ENCODE peak calls at places on chromosomes 11 and 22, in ten cellular contexts. N is HCT116, U is gastrocnemius medialis, E is heart left ventricle, G is HepG2, M is A549, W is body of pancreas, L is right lobe of liver, H is upper lobe of left lung, A is IMR-90. X is an unnamed sample.

GRCh38 chr11:21602734-21603133 is 590.2 kb upstream of the ANO5 start:
- ATAC-seq in N (no peak), U (no peak), E (peak), G (no peak), M (no peak), W (no peak), L (no peak), H (no peak), A (no peak), X (no peak)

GRCh38 chr11:33692013-33692504 is 8.6 kb downstream of the C11orf91 start:
- ATAC-seq in N (peak), U (peak), E (peak), G (no peak), M (peak), W (peak), L (peak), H (peak), A (peak), X (peak)

GRCh38 chr22:23256986-23257888 is 76.9 kb downstream of the BCR start:
- ATAC-seq in N (no peak), U (peak), E (peak), G (no peak), M (no peak), W (no peak), L (peak), H (peak), A (peak), X (peak)

GRCh38 chr11:96207459-96208449 is 135.2 kb downstream of the MAML2 start:
- ATAC-seq in N (peak), U (peak), E (no peak), G (peak), M (no peak), W (no peak), L (peak), H (peak), A (peak), X (no peak)

GRCh38 chr11:2382129-2382517 is 5.0 kb downstream of the CD81 start:
- ATAC-seq in N (no peak), U (no peak), E (no peak), G (no peak), M (no peak), W (no peak), L (no peak), H (no peak), A (no peak), X (no peak)

GRCh38 chr11:66044757-66045156 is 4.2 kb downstream of the GAL3ST3 start:
- ATAC-seq in N (no peak), U (no peak), E (no peak), G (no peak), M (peak), W (peak), L (no peak), H (no peak), A (no peak), X (no peak)

GRCh38 chr11:65133724-65134123 is 595 bp downstream of the SYVN1 start:
- ATAC-seq in N (no peak), U (no peak), E (no peak), G (no peak), M (peak), W (no peak), L (no peak), H (peak), A (no peak), X (no peak)

GRCh38 chr22:17460895-17461294 is 91.6 kb downstream of the CECR2 start:
- ATAC-seq in N (no peak), U (no peak), E (no peak), G (no peak), M (no peak), W (no peak), L (no peak), H (no peak), A (no peak), X (no peak)

GRCh38 chr11:78428773-78429172 is 11.2 kb upstream of the GAB2 start:
- ATAC-seq in N (no peak), U (no peak), E (no peak), G (no peak), M (no peak), W (no peak), L (no peak), H (no peak), A (no peak), X (no peak)

GRCh38 chr11:3947084-3947483 is 91.6 kb downstream of the STIM1 start:
- ATAC-seq in N (no peak), U (peak), E (peak), G (no peak), M (no peak), W (peak), L (peak), H (peak), A (peak), X (peak)

GRCh38 chr22:33568934-33569496 is 351.3 kb downstream of the LARGE1 start:
- ATAC-seq in N (no peak), U (no peak), E (peak), G (no peak), M (no peak), W (no peak), L (no peak), H (no peak), A (peak), X (no peak)

GRCh38 chr11:129239207-129239606 is 47.1 kb upstream of the ARHGAP32 start:
- ATAC-seq in N (no peak), U (no peak), E (no peak), G (no peak), M (no peak), W (no peak), L (no peak), H (no peak), A (no peak), X (no peak)

GRCh38 chr11:33525789-33526188 is 174.8 kb downstream of the C11orf91 start:
- ATAC-seq in N (peak), U (no peak), E (no peak), G (no peak), M (no peak), W (no peak), L (no peak), H (no peak), A (no peak), X (no peak)

GRCh38 chr11:72639475-72640375 is 34.5 kb downstream of the PDE2A start:
- ATAC-seq in N (no peak), U (peak), E (peak), G (no peak), M (no peak), W (peak), L (peak), H (no peak), A (no peak), X (peak)

GRCh38 chr11:18731427-18731826 is 5.4 kb upstream of the IGSF22 start:
- ATAC-seq in N (no peak), U (no peak), E (no peak), G (no peak), M (no peak), W (no peak), L (no peak), H (no peak), A (no peak), X (no peak)

GRCh38 chr11:49208006-49208721 is at the start of gene FOLH1:
- ATAC-seq in N (no peak), U (no peak), E (no peak), G (peak), M (peak), W (peak), L (peak), H (peak), A (no peak), X (peak)

GRCh38 chr11:12291313-12291712 is 86.1 kb upstream of the PARVA start:
- ATAC-seq in N (no peak), U (no peak), E (no peak), G (no peak), M (no peak), W (no peak), L (no peak), H (no peak), A (no peak), X (no peak)

GRCh38 chr11:43555811-43556210 is 124.7 kb upstream of the HSD17B12 start:
- ATAC-seq in N (no peak), U (no peak), E (no peak), G (no peak), M (peak), W (peak), L (peak), H (peak), A (no peak), X (peak)

GRCh38 chr22:19844423-19845368 is 10.0 kb downstream of the GNB1L start:
- ATAC-seq in N (no peak), U (peak), E (no peak), G (no peak), M (peak), W (peak), L (peak), H (peak), A (peak), X (peak)

GRCh38 chr11:123481647-123482046 is 51.6 kb downstream of the GRAMD1B start:
- ATAC-seq in N (no peak), U (no peak), E (no peak), G (no peak), M (no peak), W (no peak), L (no peak), H (no peak), A (no peak), X (no peak)

GRCh38 chr11:45294499-45294898 is 8.4 kb upstream of the SYT13 start:
- ATAC-seq in N (no peak), U (no peak), E (no peak), G (no peak), M (no peak), W (no peak), L (peak), H (no peak), A (no peak), X (no peak)
- TF ChIP-seq POLR2A in N (no peak), U (no peak), E (no peak), G (no peak), M (no peak), W (no peak), L (no peak), H (no peak), A (no peak), X (no peak)

GRCh38 chr11:126352934-126353801 is 2.3 kb upstream of the ST3GAL4 start:
- ATAC-seq in N (peak), U (no peak), E (no peak), G (no peak), M (peak), W (no peak), L (no peak), H (no peak), A (no peak), X (no peak)
- TF ChIP-seq POLR2A in N (no peak), U (no peak), E (no peak), G (no peak), M (no peak), W (no peak), L (no peak), H (no peak), A (no peak), X (no peak)

DNA sequence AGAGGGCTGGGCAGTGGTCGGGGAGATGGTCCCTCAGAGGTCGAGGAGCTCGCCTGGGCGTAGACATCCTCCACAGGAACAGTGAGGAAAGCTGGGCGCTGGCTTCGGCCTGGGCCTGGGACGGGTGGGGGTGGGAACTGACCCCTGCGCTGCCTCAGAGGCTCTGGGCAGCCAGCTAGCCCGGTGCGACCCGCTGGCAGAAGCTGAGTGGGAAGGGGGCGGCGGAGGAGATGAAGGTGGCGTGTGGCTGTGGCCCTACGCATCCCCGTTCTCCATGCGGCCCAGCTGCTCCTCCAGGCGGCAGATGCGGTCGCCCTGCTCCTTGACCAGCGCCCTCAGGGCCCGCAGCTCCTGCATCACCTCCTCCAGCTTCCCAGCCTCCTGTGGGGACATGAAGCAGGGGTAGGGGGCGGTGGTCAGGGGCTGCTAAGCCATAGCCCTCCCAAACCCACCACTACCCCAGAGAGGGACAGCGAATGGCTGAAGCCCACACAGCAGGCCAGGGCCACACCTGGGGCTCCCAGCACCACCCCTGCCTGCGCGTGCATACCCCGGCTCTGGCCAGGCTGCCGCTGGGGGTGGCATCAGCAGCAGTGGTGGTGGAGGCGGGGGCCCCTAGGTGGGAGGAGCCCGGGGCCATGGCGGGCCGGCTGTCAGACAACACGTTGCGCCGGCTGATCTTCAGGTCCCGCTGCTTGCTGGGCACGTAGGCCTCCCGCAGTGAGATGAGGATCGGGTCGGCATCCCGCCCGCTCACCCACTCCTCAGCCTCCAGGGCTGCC is 830 bp upstream of the PTPRCAP start:
- ATAC-seq in N (no peak), U (no peak), E (no peak), G (no peak), M (no peak), W (no peak), L (no peak), H (no peak), A (no peak), X (no peak)
- TF ChIP-seq POLR2A in N (no peak), U (no peak), E (no peak), G (no peak), M (no peak), W (no peak), L (no peak), H (peak), A (no peak), X (no peak)

GRCh38 chr22:44188986-44189630 is 8.4 kb downstream of the PARVG start:
- ATAC-seq in N (no peak), U (no peak), E (no peak), G (peak), M (no peak), W (no peak), L (no peak), H (no peak), A (no peak), X (no peak)
- TF ChIP-seq POLR2A in N (no peak), U (no peak), E (no peak), G (no peak), M (no peak), W (no peak), L (no peak), H (no peak), A (no peak), X (no peak)

GRCh38 chr22:38403806-38404205 is 51.2 kb downstream of the KCNJ4 start:
- ATAC-seq in N (no peak), U (no peak), E (no peak), G (no peak), M (no peak), W (no peak), L (no peak), H (no peak), A (no peak), X (no peak)

GRCh38 chr22:38397189-38398097 is 57.6 kb downstream of the KCNJ4 start:
- ATAC-seq in N (peak), U (peak), E (peak), G (peak), M (peak), W (peak), L (peak), H (peak), A (peak), X (peak)

GRCh38 chr22:38402204-38402603 is 52.8 kb downstream of the KCNJ4 start:
- ATAC-seq in N (no peak), U (no peak), E (no peak), G (no peak), M (no peak), W (no peak), L (no peak), H (no peak), A (no peak), X (no peak)

GRCh38 chr22:38401336-38402084 is 53.5 kb downstream of the KCNJ4 start:
- ATAC-seq in N (no peak), U (no peak), E (no peak), G (peak), M (no peak), W (no peak), L (no peak), H (no peak), A (no peak), X (no peak)

DNA sequence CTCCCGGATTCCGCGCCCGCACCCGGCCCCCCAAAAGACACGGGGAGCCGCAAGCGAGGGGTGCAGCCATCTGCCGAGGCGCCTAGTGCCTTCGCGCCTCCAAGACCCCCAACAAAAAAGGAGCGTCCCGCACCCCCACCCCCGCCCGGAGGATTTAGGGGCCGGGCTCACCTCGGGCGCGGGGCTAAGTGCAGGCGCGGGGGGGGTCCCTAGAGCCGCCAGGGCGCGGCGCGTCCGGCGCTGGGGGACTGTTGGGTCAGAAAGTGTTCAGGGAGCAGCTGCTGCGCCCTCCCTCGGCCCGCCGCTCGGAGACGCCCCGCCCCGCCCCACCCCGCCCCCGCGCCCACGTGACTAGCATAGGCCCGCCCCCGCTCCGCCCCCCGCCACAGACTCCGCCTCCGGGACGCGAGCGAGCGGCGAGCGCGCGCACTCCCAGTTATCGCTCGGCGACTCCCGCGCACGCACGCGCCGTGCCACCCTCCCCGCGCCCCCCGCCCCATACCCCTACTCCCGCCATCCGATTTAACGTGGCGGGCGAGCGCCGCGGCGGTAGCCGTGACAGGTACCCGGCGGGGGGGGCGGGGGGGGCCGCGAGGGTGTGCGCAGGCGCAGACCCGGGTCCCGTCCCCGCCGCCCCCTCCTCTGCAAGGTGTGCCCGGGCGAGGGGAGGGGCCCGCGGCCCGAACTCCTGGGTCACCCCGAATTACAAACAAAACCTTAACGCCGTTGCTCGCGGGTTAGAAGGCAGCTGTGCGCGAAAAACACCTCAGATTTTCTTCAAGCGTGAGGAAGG is 56.2 kb downstream of the KCNJ4 start:
- ATAC-seq in N (peak), U (peak), E (peak), G (peak), M (peak), W (peak), L (peak), H (peak), A (peak), X (peak)
- TF ChIP-seq POLR2A in N (no peak), U (peak), E (peak), G (peak), M (peak), W (peak), L (peak), H (peak), A (peak), X (peak)

GRCh38 chr11:86018249-86018648 is 50.6 kb downstream of the PICALM start:
- ATAC-seq in N (no peak), U (no peak), E (no peak), G (no peak), M (no peak), W (no peak), L (no peak), H (no peak), A (no peak), X (no peak)

GRCh38 chr11:86014221-86014620 is 54.7 kb downstream of the PICALM start:
- ATAC-seq in N (no peak), U (no peak), E (no peak), G (no peak), M (no peak), W (no peak), L (no peak), H (no peak), A (no peak), X (no peak)

GRCh38 chr11:86013718-86014117 is 55.2 kb downstream of the PICALM start:
- ATAC-seq in N (no peak), U (no peak), E (no peak), G (no peak), M (no peak), W (no peak), L (no peak), H (no peak), A (no peak), X (no peak)

GRCh38 chr11:86016451-86016850 is 52.4 kb downstream of the PICALM start:
- ATAC-seq in N (no peak), U (no peak), E (no peak), G (no peak), M (no peak), W (no peak), L (no peak), H (no peak), A (no peak), X (no peak)

DNA sequence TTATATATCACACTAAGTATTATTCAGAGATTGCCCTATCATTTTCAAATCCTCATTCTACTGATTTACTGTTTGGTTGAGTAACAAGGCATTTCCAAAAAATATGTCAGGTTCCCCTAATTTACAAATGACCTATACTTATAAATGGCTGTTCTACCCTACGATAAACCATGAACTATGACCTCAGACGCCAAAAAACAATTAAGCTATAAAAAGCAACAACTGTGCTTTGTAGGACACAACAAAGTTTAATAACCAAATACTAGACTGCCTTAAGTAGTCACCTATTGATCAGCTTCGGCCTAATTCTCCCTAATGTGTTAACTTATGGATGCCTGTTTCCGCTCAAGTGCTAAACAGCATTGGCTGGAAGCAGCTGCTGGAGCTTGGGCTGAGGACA is 53.2 kb downstream of the PICALM start:
- ATAC-seq in N (no peak), U (no peak), E (no peak), G (no peak), M (no peak), W (no peak), L (no peak), H (no peak), A (no peak), X (no peak)
- TF ChIP-seq POLR2A in N (no peak), U (no peak), E (no peak), G (no peak), M (no peak), W (no peak), L (no peak), H (no peak), A (no peak), X (no peak)

GRCh38 chr11:13462928-13463778 is at the start of gene BTBD10:
- ATAC-seq in N (peak), U (peak), E (peak), G (peak), M (peak), W (peak), L (peak), H (peak), A (peak), X (peak)
- TF ChIP-seq POLR2A in N (no peak), U (peak), E (no peak), G (peak), M (peak), W (peak), L (peak), H (peak), A (peak), X (peak)

DNA sequence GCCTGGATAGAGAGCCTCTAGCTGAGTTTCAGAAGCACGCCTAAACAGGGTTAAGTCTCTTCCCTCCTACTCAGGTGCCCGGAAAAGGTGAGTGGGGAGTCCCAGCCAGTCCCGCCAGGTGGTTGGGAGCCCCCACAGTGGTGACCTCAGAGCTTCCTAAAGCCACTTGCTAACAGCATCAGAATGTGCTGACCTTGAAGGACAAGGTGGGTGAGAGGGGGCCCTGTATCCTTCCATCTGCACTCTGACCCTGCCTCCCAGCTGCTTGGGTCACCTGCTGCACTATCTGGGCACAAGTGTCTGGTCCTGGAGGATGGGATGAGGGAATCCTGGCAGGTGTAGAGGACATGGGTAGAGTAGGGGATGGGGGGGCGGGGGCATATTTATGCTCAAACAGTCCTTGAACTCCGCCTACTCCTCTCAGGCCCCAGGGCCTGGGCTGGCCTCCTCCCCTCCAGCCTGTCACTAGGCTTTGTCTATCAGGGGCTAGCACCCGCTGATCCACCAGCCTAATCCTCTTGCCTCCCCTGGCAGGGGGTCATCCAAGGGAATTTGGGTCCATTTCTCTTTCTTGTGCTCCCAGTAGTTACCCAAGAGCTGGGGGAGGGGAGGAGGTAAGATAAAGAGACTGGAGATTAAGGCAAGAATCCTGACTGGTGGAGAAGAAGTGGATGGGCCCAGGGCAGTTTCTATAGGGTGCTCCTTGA is 3.4 kb downstream of the USP2 start:
- ATAC-seq in N (no peak), U (no peak), E (no peak), G (no peak), M (no peak), W (no peak), L (no peak), H (no peak), A (no peak), X (no peak)
- TF ChIP-seq POLR2A in N (no peak), U (no peak), E (no peak), G (no peak), M (no peak), W (no peak), L (no peak), H (no peak), A (no peak), X (no peak)

X was measured in gastroesophageal sphincter.